ENCODE peak calls at places on chromosome 19, in seven cellular contexts. Y is mesendoderm; T is CD8-positive, alpha-beta memory T cell; E is PC-3; P is upper lobe of left lung; G is body of pancreas; R is fibroblast of lung. X is an unnamed sample.

GRCh38 chr19:19661675-19662251 is 1.7 kb downstream of the ATP13A1 start:
- DNase-seq in R (no peak), G (no peak), E (no peak), Y (peak; percentile 54), P (no peak), T (peak; percentile 75), X (no peak)

GRCh38 chr19:35752746-35753350 is 4.0 kb downstream of the HSPB6 start:
- DNase-seq in Y (no peak), R (no peak), P (no peak), E (no peak), G (no peak), T (no peak), X (no peak)

GRCh38 chr19:5677597-5677996 is 2.7 kb downstream of the MICOS13 start:
- DNase-seq in G (no peak), T (no peak), E (no peak), R (no peak), Y (no peak), P (no peak), X (no peak)

GRCh38 chr19:40084948-40085347 is 5.8 kb downstream of the ZNF780A start:
- DNase-seq in E (no peak), G (no peak), P (no peak), T (no peak), R (no peak), Y (peak; percentile 80), X (no peak)

GRCh38 chr19:13847033-13847899 is 29.7 kb upstream of the NANOS3 start:
- DNase-seq in P (peak; percentile 93), R (peak; percentile 91), Y (peak; percentile 97), G (peak; percentile 96), T (peak; percentile 98), E (peak; percentile 94), X (peak; percentile 90)

GRCh38 chr19:45451181-45451849 is 16.5 kb upstream of the FOSB start:
- DNase-seq in G (peak; percentile 32), Y (peak; percentile 59), E (peak; percentile 24), P (no peak), T (peak; percentile 86), R (peak; percentile 89), X (no peak)

GRCh38 chr19:11364935-11365334 is 9.5 kb upstream of the SWSAP1 start:
- DNase-seq in G (no peak), R (no peak), T (no peak), E (no peak), Y (no peak), P (no peak), X (no peak)

GRCh38 chr19:33054623-33055022 is 10.1 kb downstream of the RHPN2 start:
- DNase-seq in Y (no peak), E (peak; percentile 94), G (peak; percentile 80), R (no peak), P (no peak), T (no peak), X (peak; percentile 90)

GRCh38 chr19:49061445-49061844 is 3.2 kb downstream of the NTF4 start:
- DNase-seq in T (no peak), E (no peak), Y (no peak), G (no peak), R (no peak), P (no peak), X (no peak)

GRCh38 chr19:35171730-35172129 is 17.2 kb downstream of the FXYD5 start:
- DNase-seq in E (no peak), G (no peak), Y (no peak), R (no peak), P (no peak), T (no peak), X (no peak)

GRCh38 chr19:46413262-46414031 is at the start of gene CCDC8:
- DNase-seq in G (peak; percentile 96), E (no peak), T (no peak), R (peak; percentile 98), Y (peak; percentile 99), P (peak; percentile 80), X (no peak)

GRCh38 chr19:54287456-54287855 is 6.5 kb upstream of the LILRB2 start:
- DNase-seq in R (peak; percentile 6), E (no peak), P (no peak), G (no peak), T (no peak), Y (no peak), X (no peak)

GRCh38 chr19:29325241-29325975 is 112.5 kb upstream of the UQCRFS1 start:
- DNase-seq in P (no peak), G (no peak), R (no peak), T (no peak), E (no peak), Y (no peak), X (no peak)

GRCh38 chr19:30649934-30650614 is 277.9 kb downstream of the ZNF536 start:
- DNase-seq in R (peak; percentile 31), G (peak; percentile 69), E (peak; percentile 54), P (no peak), Y (peak; percentile 60), T (no peak), X (no peak)

GRCh38 chr19:50649433-50650391 is at the start of gene C19orf81:
- DNase-seq in R (no peak), Y (peak; percentile 95), G (no peak), P (no peak), E (peak; percentile 23), T (no peak), X (no peak)

GRCh38 chr19:42246143-42246868 is 3.9 kb upstream of the GSK3A start:
- DNase-seq in Y (peak; percentile 82), R (peak; percentile 81), P (peak; percentile 74), E (peak; percentile 63), T (no peak), G (peak; percentile 76), X (peak; percentile 66)

GRCh38 chr19:38231918-38232317 is 7.9 kb upstream of the DPF1 start:
- DNase-seq in E (no peak), G (no peak), Y (no peak), T (no peak), P (no peak), R (no peak), X (no peak)

GRCh38 chr19:38227272-38228004 is 3.4 kb upstream of the DPF1 start:
- DNase-seq in E (no peak), G (no peak), P (no peak), R (no peak), T (no peak), Y (no peak), X (no peak)

GRCh38 chr19:38229585-38230073 is 5.6 kb upstream of the DPF1 start:
- DNase-seq in P (peak; percentile 41), G (peak; percentile 57), T (peak; percentile 61), E (peak; percentile 67), Y (peak; percentile 51), R (peak; percentile 86), X (no peak)

GRCh38 chr19:38228005-38228377 is 4.0 kb upstream of the DPF1 start:
- DNase-seq in Y (no peak), E (no peak), P (no peak), T (no peak), R (no peak), G (no peak), X (no peak)

GRCh38 chr19:38228491-38229439 is 4.7 kb upstream of the DPF1 start:
- DNase-seq in Y (peak; percentile 63), P (no peak), E (no peak), G (no peak), R (no peak), T (no peak), X (no peak)
- H3K27me3 ChIP-seq in Y (no peaks in the 10 kb centered on the region), P (peaks cover 2% of the 10 kb centered on the region), E (peaks cover 2% of the 10 kb centered on the region), G (peaks cover 4% of the 10 kb centered on the region), R (no peaks in the 10 kb centered on the region), T (peaks cover 42% of the 10 kb centered on the region), X (peaks cover 21% of the 10 kb centered on the region)

GRCh38 chr19:18380843-18381242 is 5.1 kb upstream of the GDF15 start:
- DNase-seq in G (no peak), T (no peak), R (no peak), E (no peak), Y (no peak), P (no peak), X (no peak)
- H3K27ac ChIP-seq in G (peak overlapping the region; percentile 96), T (peak overlapping the region; percentile 57), R (peak overlapping the region; percentile 59), E (peak overlapping the region; percentile 85), Y (no peak overlapping the region), P (peak overlapping the region; percentile 85), X (no peak overlapping the region)

DNA sequence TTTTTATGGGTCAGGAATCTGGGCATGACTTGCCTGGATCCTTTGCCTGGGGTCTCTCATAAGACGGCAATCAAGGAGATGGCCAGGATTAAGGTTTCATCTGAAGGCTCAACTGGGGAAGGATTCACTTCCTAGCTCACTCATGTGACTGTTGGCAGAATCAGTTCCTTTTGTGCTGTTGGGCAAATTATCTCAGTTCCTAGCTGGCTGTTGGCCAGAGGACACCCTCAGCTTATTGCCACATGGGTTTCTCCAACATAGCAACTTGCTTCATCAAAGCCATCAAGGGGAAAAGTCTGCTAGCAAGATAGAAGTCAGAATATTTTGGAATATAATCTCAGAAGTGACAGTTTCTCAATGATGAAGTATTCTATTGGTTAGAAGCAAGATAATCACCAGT is 12.2 kb upstream of the EVI5L start:
- DNase-seq in Y (no peak), T (no peak), E (no peak), R (no peak), P (no peak), G (no peak), X (no peak)
- H3K27me3 ChIP-seq in Y (no peaks in the 10 kb centered on the region), T (peaks cover 8% of the 10 kb centered on the region), E (no peaks in the 10 kb centered on the region), R (peaks cover 2% of the 10 kb centered on the region), P (no peaks in the 10 kb centered on the region), G (no peaks in the 10 kb centered on the region), X (no peaks in the 10 kb centered on the region)

GRCh38 chr19:18490719-18491118 is 31.2 kb downstream of the ELL start:
- DNase-seq in Y (no peak), G (no peak), R (no peak), P (no peak), E (no peak), T (no peak), X (no peak)

GRCh38 chr19:18493440-18494266 is 28.2 kb downstream of the ELL start:
- DNase-seq in Y (no peak), T (no peak), G (no peak), P (no peak), R (no peak), E (no peak), X (no peak)

GRCh38 chr19:18489627-18490184 is 32.2 kb downstream of the ELL start:
- DNase-seq in R (no peak), G (no peak), Y (no peak), T (no peak), P (no peak), E (no peak), X (no peak)

GRCh38 chr19:18494267-18494607 is 27.6 kb downstream of the ELL start:
- DNase-seq in Y (no peak), R (peak; percentile 61), P (no peak), T (no peak), E (no peak), G (no peak), X (no peak)

DNA sequence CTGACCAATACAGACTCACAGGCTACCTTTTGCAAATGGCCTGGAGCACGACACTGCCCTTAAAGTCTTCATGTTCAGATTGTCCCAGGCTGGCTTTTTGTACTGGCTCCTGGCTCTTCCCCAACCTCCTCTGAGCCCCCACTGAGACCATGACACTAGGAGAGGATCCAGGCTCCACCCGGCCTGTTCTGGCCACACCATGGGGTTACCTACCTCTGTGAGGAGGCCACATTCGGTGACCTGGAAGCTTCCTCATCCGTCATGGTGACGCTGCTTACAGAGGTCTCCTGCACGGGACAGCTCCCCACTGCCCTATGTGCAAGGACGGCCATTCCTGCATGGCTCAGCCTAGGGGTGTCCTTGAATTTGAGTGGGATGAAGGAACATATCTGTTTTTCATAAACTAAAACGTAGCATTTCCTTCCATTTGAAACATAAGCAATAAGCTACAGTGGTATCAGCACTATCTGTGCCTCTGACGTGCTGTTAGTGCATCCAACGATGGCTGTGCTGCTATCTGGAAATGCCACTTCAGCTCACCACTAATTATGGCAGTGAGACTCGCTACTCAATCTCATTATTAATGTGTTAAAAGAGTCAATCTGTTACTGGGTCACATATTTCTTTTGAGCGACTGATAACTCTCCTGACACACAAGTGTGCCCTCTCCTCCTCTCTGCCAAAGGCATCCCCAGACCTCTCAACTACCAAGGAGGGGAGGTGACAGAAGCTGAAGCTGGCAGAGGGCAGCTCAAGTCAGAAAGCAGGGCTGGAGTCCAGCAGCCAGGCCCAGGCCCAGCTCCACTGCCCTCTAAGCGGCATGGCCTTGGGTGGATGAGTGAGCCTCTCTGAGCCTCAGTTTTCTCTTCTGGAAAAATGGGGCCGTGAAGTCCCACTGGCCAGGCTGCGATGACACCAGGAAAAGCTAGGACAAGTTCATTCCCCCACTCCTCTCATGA is 29.6 kb downstream of the ELL start:
- DNase-seq in T (no peak), Y (no peak), G (no peak), R (no peak), P (no peak), E (no peak), X (no peak)
- H3K27ac ChIP-seq in T (peak overlapping the region; percentile 2), Y (no peak overlapping the region), G (no peak overlapping the region), R (no peak overlapping the region), P (peak overlapping the region; percentile 65), E (no peak overlapping the region), X (no peak overlapping the region)